ENCODE peak calls at places on chromosomes 3 and 15, in five cellular contexts. W is breast epithelium, U is spleen, O is suprapubic skin, A is tibial nerve. D is an unnamed sample.

GRCh38 chr3:158909870-158910269 is 108.0 kb downstream of the MFSD1 start:
- DNase-seq in U (no peak), A (no peak), W (no peak), O (no peak), D (no peak)

GRCh38 chr15:73584699-73585420 is 48.3 kb downstream of the NPTN start:
- DNase-seq in A (no peak), W (no peak), U (no peak), O (no peak), D (no peak)

GRCh38 chr3:176514297-176514696 is 683.0 kb downstream of the TBL1XR1 start:
- DNase-seq in W (no peak), O (no peak), U (no peak), A (no peak), D (no peak)

GRCh38 chr3:11140054-11140712 is 14.1 kb upstream of the HRH1 start:
- DNase-seq in W (no peak), U (peak), O (no peak), A (peak), D (no peak)

GRCh38 chr3:108953700-108954099 is at the start of gene GUCA1C:
- DNase-seq in A (no peak), U (no peak), W (no peak), O (no peak), D (no peak)

GRCh38 chr3:102024270-102024904 is 175.1 kb downstream of the NFKBIZ start:
- DNase-seq in W (no peak), O (no peak), U (no peak), A (no peak), D (no peak)

GRCh38 chr3:58463181-58463941 is 28.5 kb upstream of the KCTD6 start:
- DNase-seq in A (peak), U (peak), O (peak), W (peak), D (peak)

GRCh38 chr3:106397004-106397403 is 528.2 kb upstream of the CBLB start:
- DNase-seq in A (no peak), O (no peak), W (no peak), U (no peak), D (no peak)

GRCh38 chr15:83108266-83109219 is 1.1 kb downstream of the TM6SF1 start:
- DNase-seq in U (peak), O (peak), A (peak), W (peak), D (peak)

GRCh38 chr3:194720048-194720447 is 34.4 kb downstream of the FAM43A start:
- DNase-seq in A (no peak), O (no peak), W (no peak), U (no peak), D (peak)

GRCh38 chr3:189641776-189642175 is 10.6 kb downstream of the TP63 start:
- DNase-seq in U (no peak), W (no peak), A (no peak), O (no peak), D (no peak)

GRCh38 chr15:77572186-77572585 is 60.5 kb downstream of the LINGO1 start:
- DNase-seq in O (no peak), W (no peak), U (no peak), A (no peak), D (no peak)

GRCh38 chr15:57827021-57827420 is 120.5 kb downstream of the POLR2M start:
- DNase-seq in A (no peak), O (no peak), W (no peak), U (no peak), D (no peak)

GRCh38 chr3:11371758-11372157 is 99.6 kb downstream of the ATG7 start:
- DNase-seq in O (no peak), A (no peak), U (no peak), W (no peak), D (no peak)

GRCh38 chr3:150216041-150216811 is 191.9 kb upstream of the TSC22D2 start:
- DNase-seq in O (no peak), U (no peak), A (peak), W (no peak), D (peak)

GRCh38 chr3:19457449-19457848 is 309.1 kb downstream of the KCNH8 start:
- DNase-seq in U (no peak), O (no peak), A (no peak), W (no peak), D (no peak)

GRCh38 chr3:72944696-72945095 is 51.9 kb upstream of the PPP4R2 start:
- DNase-seq in A (no peak), W (no peak), O (no peak), U (no peak), D (no peak)

GRCh38 chr15:100889359-100890058 is 9.9 kb downstream of the ALDH1A3 start:
- DNase-seq in A (peak), W (peak), O (peak), U (peak), D (peak)

GRCh38 chr3:124260206-124260915 is 268.4 kb upstream of the ROPN1 start:
- DNase-seq in A (peak), U (no peak), W (no peak), O (no peak), D (peak)

GRCh38 chr15:69032006-69032405 is 17.5 kb downstream of the NOX5 start:
- DNase-seq in W (no peak), U (no peak), O (no peak), A (no peak), D (no peak)

GRCh38 chr15:69032703-69033373 is 18.3 kb downstream of the NOX5 start:
- DNase-seq in O (no peak), A (no peak), U (no peak), W (no peak), D (no peak)

GRCh38 chr15:69034352-69034751 is 19.9 kb downstream of the NOX5 start:
- DNase-seq in U (no peak), W (no peak), A (no peak), O (no peak), D (no peak)

GRCh38 chr15:69027976-69028518 is 13.6 kb downstream of the NOX5 start:
- DNase-seq in U (no peak), W (no peak), O (no peak), A (no peak), D (no peak)

DNA sequence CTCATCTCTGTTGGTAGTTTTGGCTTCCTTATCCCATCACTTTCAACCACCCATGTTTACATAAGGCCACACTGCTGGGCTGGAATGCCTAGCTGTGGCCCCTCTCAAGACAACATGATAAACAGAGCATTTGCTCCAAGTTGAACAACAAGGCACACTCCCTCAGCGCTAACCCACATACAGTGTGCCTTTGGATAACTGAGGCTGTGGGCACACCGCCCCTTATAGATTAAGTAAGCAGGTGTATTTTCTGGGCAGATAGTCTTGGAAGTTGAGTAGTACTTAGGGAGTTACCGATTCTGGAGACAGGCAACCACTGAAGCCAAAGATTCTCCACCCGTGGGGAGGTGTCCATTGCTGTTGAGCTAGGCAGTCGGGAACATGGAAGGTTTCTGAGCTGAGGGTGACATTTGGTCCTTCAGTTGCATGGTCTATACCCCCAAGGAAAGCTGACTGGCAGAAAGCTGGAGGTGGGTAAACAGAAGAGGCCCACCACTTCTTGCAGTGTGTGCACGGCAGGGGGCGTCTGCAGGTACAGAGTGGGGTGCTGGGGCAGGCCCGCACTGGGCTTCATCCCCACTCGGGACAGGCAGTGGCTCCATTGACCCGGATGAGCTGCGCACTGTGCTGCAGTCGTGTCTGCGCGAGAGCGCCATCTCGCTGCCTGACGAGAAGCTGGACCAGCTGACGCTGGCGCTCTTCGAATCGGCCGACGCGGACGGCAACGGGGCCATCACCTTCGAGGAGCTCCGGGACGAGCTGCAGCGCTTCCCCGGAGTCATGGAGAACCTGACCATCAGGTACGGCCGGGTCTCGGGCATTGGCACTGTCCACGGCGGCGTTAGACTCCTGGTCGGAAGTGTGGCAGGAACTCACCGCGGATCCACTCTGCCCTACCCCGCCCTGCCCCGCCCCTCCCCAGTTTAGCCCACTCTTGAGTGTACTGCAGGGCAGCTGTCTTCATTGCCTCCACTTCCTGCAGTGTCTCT is 16.8 kb downstream of the NOX5 start:
- DNase-seq in U (peak), O (no peak), A (peak), W (peak), D (peak)
- H3K27ac ChIP-seq in U (no peak), O (no peak), A (no peak), W (no peak), D (no peak)

DNA sequence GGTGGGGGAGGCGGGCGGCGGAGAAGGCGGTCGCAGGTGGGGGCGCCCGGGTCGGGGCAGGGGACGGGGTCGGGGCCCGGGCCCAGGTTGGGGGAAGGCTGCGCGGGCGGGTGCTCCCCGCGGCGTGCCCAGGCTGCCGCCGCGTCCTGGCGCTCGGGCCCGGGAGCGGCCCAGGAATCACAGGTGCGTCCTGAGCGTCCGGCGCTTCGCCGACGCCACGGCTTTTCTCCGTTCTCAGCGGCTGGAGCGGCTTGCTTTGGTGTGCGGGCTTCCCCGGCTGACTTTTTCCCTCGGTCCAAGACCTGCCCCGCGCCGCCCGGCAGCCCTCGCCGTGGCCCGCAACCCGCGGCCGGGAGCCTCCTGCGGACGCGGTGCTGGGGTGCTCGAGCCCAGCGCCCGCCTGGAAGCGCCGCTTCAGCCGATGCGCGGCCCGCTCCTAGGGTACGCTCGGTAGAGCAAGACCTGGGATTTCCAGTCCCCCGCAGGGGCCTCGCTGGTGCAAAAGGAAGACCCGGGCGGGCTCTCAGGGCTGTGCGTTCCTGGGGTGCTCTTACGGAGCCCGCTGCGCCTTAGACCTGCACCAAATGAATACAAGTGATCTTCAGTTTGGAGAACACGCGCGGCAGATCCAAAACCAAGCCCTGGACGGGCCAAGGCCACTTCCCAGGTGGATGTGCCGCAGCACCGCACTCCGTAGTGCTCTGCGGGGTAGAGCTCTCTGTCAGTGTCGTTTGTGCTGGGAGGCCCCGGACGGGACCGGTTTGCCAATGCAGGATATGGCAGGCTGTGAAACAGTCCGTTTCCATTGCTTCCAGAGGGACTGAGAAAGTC is 639 bp downstream of the NIPA1 start:
- DNase-seq in O (no peak), W (no peak), A (no peak), U (peak), D (peak)
- H3K4me3 ChIP-seq in O (peak), W (peak), A (peak), U (peak), D (peak)

GRCh38 chr15:95175914-95176658 is 944.7 kb downstream of the MCTP2 start:
- DNase-seq in O (no peak), U (no peak), A (no peak), W (no peak), D (no peak)
- TF ChIP-seq POLR2A in O (no peak), U (no peak), A (no peak), W (no peak), D (no peak)

DNA sequence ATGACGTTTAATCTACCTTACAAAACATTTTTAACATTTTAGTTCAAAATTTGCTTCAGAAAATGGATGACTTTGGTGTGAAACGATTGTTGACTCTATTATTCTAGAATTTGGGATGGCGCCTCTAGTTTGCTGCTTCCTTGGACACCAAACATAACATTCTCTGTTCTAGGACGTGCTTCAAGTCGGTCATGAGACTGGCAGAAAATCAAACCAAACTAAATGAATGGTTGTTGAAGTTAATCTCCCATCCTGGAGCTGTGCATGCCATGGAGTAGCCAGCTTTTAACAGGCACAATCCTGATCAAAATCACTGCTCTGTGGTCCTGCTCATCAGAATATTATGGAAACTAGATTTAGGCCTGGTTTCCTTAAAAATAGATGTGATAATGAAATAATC is 9.6 kb upstream of the LRRFIP2 start:
- DNase-seq in U (no peak), O (no peak), A (peak), W (peak), D (peak)
- H3K27ac ChIP-seq in U (no peak), O (peak), A (peak), W (peak), D (peak)

GRCh38 chr3:43294975-43295374 is 8.6 kb downstream of the SNRK start:
- DNase-seq in A (no peak), O (no peak), U (no peak), W (no peak), D (no peak)
- H3K4me3 ChIP-seq in A (no peak), O (no peak), U (no peak), W (no peak), D (no peak)

GRCh38 chr15:85693277-85693676 is 101.4 kb downstream of the KLHL25 start:
- DNase-seq in W (no peak), O (no peak), A (no peak), U (no peak), D (no peak)

GRCh38 chr15:85691350-85692240 is 103.1 kb downstream of the KLHL25 start:
- DNase-seq in O (no peak), W (no peak), U (peak), A (no peak), D (peak)

GRCh38 chr15:85690546-85691226 is 104.0 kb downstream of the KLHL25 start:
- DNase-seq in W (no peak), U (no peak), O (no peak), A (no peak), D (peak)

GRCh38 chr15:85694086-85694485 is 100.6 kb downstream of the KLHL25 start:
- DNase-seq in O (no peak), U (no peak), W (no peak), A (no peak), D (peak)

DNA sequence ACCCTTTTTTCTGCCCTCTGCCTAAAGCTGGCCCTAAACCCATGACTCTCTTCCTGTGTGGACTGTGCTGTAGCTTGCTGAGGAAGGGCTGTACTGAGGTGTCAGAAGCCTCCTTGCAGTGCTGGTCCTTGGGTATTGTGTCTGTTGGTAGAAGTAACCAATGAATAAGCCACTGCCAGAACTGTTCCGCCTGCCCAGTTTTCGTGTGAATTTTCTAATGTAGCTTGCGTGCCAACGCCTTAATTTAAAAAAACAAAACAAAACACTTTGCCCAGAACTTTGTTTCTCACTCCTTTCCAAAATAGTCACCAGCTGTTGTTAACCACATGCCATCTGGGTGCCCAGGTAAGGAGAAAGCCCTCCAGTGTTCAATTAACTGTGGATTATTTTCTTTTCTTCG is 101.9 kb downstream of the KLHL25 start:
- DNase-seq in A (no peak), W (no peak), U (no peak), O (no peak), D (peak)
- TF ChIP-seq POLR2A in A (no peak), W (no peak), U (no peak), O (no peak), D (peak)

GRCh38 chr3:99570061-99570460 is 68.3 kb upstream of the COL8A1 start:
- DNase-seq in W (no peak), O (no peak), U (no peak), A (no peak), D (no peak)
- H3K27ac ChIP-seq in W (no peak), O (no peak), U (no peak), A (no peak), D (no peak)

GRCh38 chr3:184524981-184525336 is 36.6 kb upstream of the EPHB3 start:
- DNase-seq in W (no peak), O (no peak), A (no peak), U (no peak), D (no peak)
- H3K4me3 ChIP-seq in W (peak), O (peak), A (peak), U (peak), D (peak)

GRCh38 chr3:48472923-48473616 is 26.5 kb downstream of the ATRIP start:
- DNase-seq in O (peak), A (peak), U (peak), W (peak), D (peak)
- TF ChIP-seq POLR2A in O (peak), A (peak), U (no peak), W (peak), D (peak)

GRCh38 chr3:177553012-177553411 is 355.7 kb upstream of the TBL1XR1 start:
- DNase-seq in U (no peak), O (no peak), A (no peak), W (no peak), D (no peak)

GRCh38 chr3:177550667-177551066 is 353.4 kb upstream of the TBL1XR1 start:
- DNase-seq in A (no peak), W (no peak), U (no peak), O (no peak), D (no peak)

GRCh38 chr3:177553586-177553985 is 356.3 kb upstream of the TBL1XR1 start:
- DNase-seq in A (no peak), O (no peak), W (no peak), U (no peak), D (peak)

GRCh38 chr3:177551431-177551836 is 354.2 kb upstream of the TBL1XR1 start:
- DNase-seq in U (no peak), W (no peak), A (no peak), O (no peak), D (no peak)

GRCh38 chr3:177552051-177552450 is 354.8 kb upstream of the TBL1XR1 start:
- DNase-seq in U (no peak), O (no peak), W (no peak), A (no peak), D (no peak)
- H3K27ac ChIP-seq in U (no peak), O (no peak), W (no peak), A (no peak), D (peak)

D was measured in thyroid gland.